ENCODE peak calls at places on chromosome 21, in seven cellular contexts. O is HFF-Myc; N is left ventricle myocardium inferior; S is AG10803; F is Jurkat, Clone E6-1; G is cardiac muscle cell; I is hepatocyte. J is an unnamed sample.
A peak's percentile ranks its signal among the peaks of the same experiment; 100 is the strongest.

GRCh38 chr21:20523191-20523590 is 475.0 kb upstream of the NCAM2 start:
- DNase-seq in O (no peak), N (no peak), S (no peak), F (no peak), G (no peak), I (no peak), J (no peak)

GRCh38 chr21:43749686-43750262 is 26.3 kb downstream of the CSTB start:
- DNase-seq in O (no peak), N (no peak), S (no peak), F (no peak), G (no peak), I (no peak), J (no peak)

GRCh38 chr21:29626787-29627470 is 312.9 kb downstream of the GRIK1 start:
- DNase-seq in O (no peak), N (no peak), S (peak; percentile 57), F (no peak), G (no peak), I (no peak), J (no peak)

GRCh38 chr21:44199448-44199847 is 41.3 kb downstream of the ICOSLG start:
- DNase-seq in O (no peak), N (no peak), S (no peak), F (no peak), G (no peak), I (peak; percentile 5), J (no peak)

GRCh38 chr21:45578811-45579381 is 36.7 kb upstream of the SLC19A1 start:
- DNase-seq in O (no peak), N (no peak), S (no peak), F (no peak), G (no peak), I (no peak), J (no peak)

GRCh38 chr21:33856893-33857527 is 58.6 kb downstream of the ATP5PO start:
- DNase-seq in O (no peak), N (no peak), S (peak; percentile 59), F (no peak), G (no peak), I (no peak), J (no peak)

GRCh38 chr21:44648557-44649311 is 2.5 kb downstream of the KRTAP10-11 start:
- DNase-seq in O (no peak), N (no peak), S (no peak), F (no peak), G (no peak), I (no peak), J (no peak)

GRCh38 chr21:36709030-36709867 is 10.3 kb downstream of the SIM2 start:
- DNase-seq in O (no peak), N (no peak), S (no peak), F (no peak), G (no peak), I (no peak), J (no peak)

GRCh38 chr21:45892156-45892919 is 89.2 kb upstream of the COL6A1 start:
- DNase-seq in O (no peak), N (peak; percentile 35), S (no peak), F (no peak), G (no peak), I (no peak), J (no peak)

GRCh38 chr21:45142469-45142868 is 68.1 kb downstream of the ADARB1 start:
- DNase-seq in O (peak; percentile 79), N (no peak), S (peak; percentile 79), F (no peak), G (no peak), I (no peak), J (no peak)

GRCh38 chr21:45528981-45529784 is 13.1 kb downstream of the SLC19A1 start:
- DNase-seq in O (no peak), N (peak; percentile 9), S (no peak), F (no peak), G (no peak), I (peak; percentile 40), J (no peak)

GRCh38 chr21:28442624-28443023 is 550.1 kb downstream of the LTN1 start:
- DNase-seq in O (peak; percentile 77), N (no peak), S (peak; percentile 97), F (no peak), G (no peak), I (no peak), J (peak; percentile 83)

GRCh38 chr21:32813265-32813903 is 41.8 kb upstream of the PAXBP1 start:
- DNase-seq in O (no peak), N (no peak), S (no peak), F (no peak), G (peak; percentile 13), I (peak; percentile 48), J (no peak)
- H3K4me3 ChIP-seq in O (no peak overlapping the region), N (no peak overlapping the region), S (no peak overlapping the region), F (no peak overlapping the region), G (no peak overlapping the region), I (no peak overlapping the region), J (no peak overlapping the region)

GRCh38 chr21:26836546-26836945 is 8.7 kb downstream of the ADAMTS1 start:
- DNase-seq in O (no peak), N (no peak), S (no peak), F (no peak), G (no peak), I (no peak), J (no peak)

GRCh38 chr21:26834181-26834945 is 10.8 kb downstream of the ADAMTS1 start:
- DNase-seq in O (no peak), N (no peak), S (peak; percentile 49), F (peak; percentile 76), G (no peak), I (no peak), J (no peak)

GRCh38 chr21:26835714-26836265 is 9.4 kb downstream of the ADAMTS1 start:
- DNase-seq in O (no peak), N (no peak), S (peak; percentile 18), F (no peak), G (no peak), I (no peak), J (no peak)

GRCh38 chr21:26833460-26833939 is 11.7 kb downstream of the ADAMTS1 start:
- DNase-seq in O (no peak), N (no peak), S (no peak), F (no peak), G (no peak), I (no peak), J (no peak)

GRCh38 chr21:26835027-26835713 is 10.0 kb downstream of the ADAMTS1 start:
- DNase-seq in O (no peak), N (no peak), S (peak; percentile 85), F (peak; percentile 71), G (no peak), I (no peak), J (no peak)
- H3K4me3 ChIP-seq in O (no peak overlapping the region), N (no peak overlapping the region), S (no peak overlapping the region), F (no peak overlapping the region), G (no peak overlapping the region), I (no peak overlapping the region), J (no peak overlapping the region)

DNA sequence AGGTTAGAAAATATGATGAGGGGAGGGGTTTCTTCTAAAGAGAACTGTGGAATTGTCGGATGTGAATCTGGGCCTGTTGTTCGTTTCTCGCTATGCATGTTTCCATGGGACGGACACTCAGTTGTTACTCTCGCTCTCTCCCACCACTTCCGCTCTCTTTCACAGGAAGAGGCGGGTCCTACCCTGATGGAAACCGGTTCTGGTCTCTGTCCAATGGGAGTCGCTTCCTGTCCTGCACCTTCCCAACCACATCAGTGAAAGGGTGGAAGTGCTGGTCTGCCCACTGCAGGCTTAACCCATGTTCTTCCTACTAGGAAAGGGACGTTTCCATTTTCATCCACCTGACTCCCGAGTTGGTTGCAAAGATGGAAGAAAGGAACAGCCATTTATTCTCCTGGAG is 119.4 kb downstream of the KCNJ15 start:
- DNase-seq in O (no peak), N (no peak), S (no peak), F (no peak), G (no peak), I (no peak), J (no peak)
- H3K4me3 ChIP-seq in O (no peak overlapping the region), N (peak overlapping the region; percentile 40), S (no peak overlapping the region), F (no peak overlapping the region), G (no peak overlapping the region), I (no peak overlapping the region), J (no peak overlapping the region)

GRCh38 chr21:15061747-15062146 is 3.1 kb downstream of the NRIP1 start:
- DNase-seq in O (no peak), N (no peak), S (no peak), F (no peak), G (no peak), I (no peak), J (no peak)
- H3K4me3 ChIP-seq in O (peak overlapping the region; percentile 86), N (peak overlapping the region; percentile 95), S (no peak overlapping the region), F (no peak overlapping the region), G (no peak overlapping the region), I (no peak overlapping the region), J (peak overlapping the region; percentile 85)

GRCh38 chr21:41403966-41404365 is 22.1 kb upstream of the MX1 start:
- DNase-seq in O (no peak), N (no peak), S (no peak), F (no peak), G (no peak), I (no peak), J (no peak)
- H3K4me3 ChIP-seq in O (no peak overlapping the region), N (no peak overlapping the region), S (no peak overlapping the region), F (no peak overlapping the region), G (no peak overlapping the region), I (no peak overlapping the region), J (no peak overlapping the region)

GRCh38 chr21:15514073-15514946 is 215.5 kb upstream of the USP25 start:
- DNase-seq in O (no peak), N (no peak), S (no peak), F (peak; percentile 96), G (no peak), I (peak; percentile 40), J (no peak)
- H3K4me3 ChIP-seq in O (no peak overlapping the region), N (no peak overlapping the region), S (no peak overlapping the region), F (peak overlapping the region; percentile 15), G (no peak overlapping the region), I (no peak overlapping the region), J (no peak overlapping the region)

GRCh38 chr21:32411366-32412161 is 942 bp upstream of the EVA1C start:
- DNase-seq in O (no peak), N (peak; percentile 97), S (peak; percentile 64), F (no peak), G (peak; percentile 25), I (peak; percentile 67), J (no peak)

GRCh38 chr21:32412162-32412997 is at the start of gene EVA1C:
- DNase-seq in O (no peak), N (peak; percentile 78), S (no peak), F (no peak), G (peak; percentile 32), I (peak; percentile 55), J (no peak)

GRCh38 chr21:32410291-32410690 is 2.2 kb upstream of the EVA1C start:
- DNase-seq in O (no peak), N (no peak), S (no peak), F (no peak), G (no peak), I (no peak), J (no peak)

GRCh38 chr21:32412998-32413504 is 545 bp downstream of the EVA1C start:
- DNase-seq in O (no peak), N (peak; percentile 49), S (no peak), F (no peak), G (no peak), I (no peak), J (no peak)

DNA sequence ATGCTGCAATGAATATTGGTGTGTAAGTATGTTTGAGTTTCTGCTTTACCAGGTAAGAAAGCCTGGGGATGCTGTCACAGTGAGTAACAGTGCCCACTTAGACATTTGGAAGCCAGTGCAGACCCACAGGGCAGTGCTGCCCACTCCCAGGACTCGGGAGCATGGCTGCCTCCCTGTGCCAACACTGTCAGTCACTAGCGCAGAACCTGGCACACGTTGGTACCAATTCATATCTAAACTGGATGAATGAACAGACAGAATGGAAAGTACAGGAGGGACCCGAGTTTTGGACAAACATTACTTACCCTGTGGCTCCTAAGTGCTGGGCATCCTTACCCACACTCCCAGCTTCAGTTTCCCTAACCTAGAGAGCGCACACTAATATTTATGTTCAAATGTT is 1.6 kb upstream of the EVA1C start:
- DNase-seq in O (no peak), N (no peak), S (no peak), F (no peak), G (no peak), I (no peak), J (no peak)
- H3K4me3 ChIP-seq in O (peak overlapping the region; percentile 62), N (peak overlapping the region; percentile 85), S (peak overlapping the region; percentile 71), F (no peak overlapping the region), G (no peak overlapping the region), I (no peak overlapping the region), J (no peak overlapping the region)